ENCODE peak calls at places on chromosomes 11 and 22, in eight cellular contexts. B, I, T, R, F, Z, D and Y are unnamed samples.

GRCh38 chr11:127651175-127651887 is 650.8 kb upstream of the KIRREL3 start:
- DNase-seq in B (no peak), T (no peak), F (no peak), D (no peak), Z (no peak), I (no peak), R (no peak), Y (no peak)

GRCh38 chr11:118046051-118046963 is 30.6 kb upstream of the TMPRSS4 start:
- DNase-seq in T (peak), D (no peak), R (peak), I (no peak), F (no peak), B (no peak), Z (no peak), Y (peak)

GRCh38 chr11:62544521-62545436 is 1.8 kb downstream of the AHNAK start:
- DNase-seq in R (no peak), B (no peak), F (no peak), D (no peak), I (no peak), Z (no peak), T (peak), Y (peak)

GRCh38 chr22:17945851-17946690 is 78.3 kb downstream of the MICAL3 start:
- DNase-seq in F (no peak), R (no peak), D (no peak), Z (peak), I (no peak), B (no peak), T (no peak), Y (peak)

GRCh38 chr11:118953265-118953664 is 2.8 kb upstream of the UPK2 start:
- DNase-seq in D (no peak), B (no peak), T (no peak), I (no peak), Z (peak), F (no peak), R (no peak), Y (peak)

GRCh38 chr22:35904752-35905151 is 123.9 kb downstream of the RBFOX2 start:
- DNase-seq in F (no peak), R (no peak), T (no peak), B (no peak), I (no peak), Z (no peak), D (no peak), Y (no peak)

GRCh38 chr11:103581680-103582265 is 454.7 kb upstream of the DDI1 start:
- DNase-seq in D (no peak), I (no peak), T (no peak), F (no peak), B (no peak), Z (no peak), R (no peak), Y (no peak)

GRCh38 chr11:2577071-2578005 is 122.5 kb downstream of the KCNQ1OT1 start:
- DNase-seq in B (peak), I (no peak), Z (no peak), R (no peak), T (no peak), D (no peak), F (no peak), Y (no peak)

GRCh38 chr11:71240865-71241691 is 11.3 kb downstream of the SHANK2 start:
- DNase-seq in D (no peak), Z (no peak), B (no peak), R (peak), F (peak), T (no peak), I (no peak), Y (peak)

GRCh38 chr22:42269407-42270177 is 861 bp downstream of the TCF20 start:
- DNase-seq in R (no peak), D (no peak), T (peak), I (no peak), Z (peak), F (no peak), B (peak), Y (peak)

GRCh38 chr11:99773646-99774045 is 752.9 kb downstream of the CNTN5 start:
- DNase-seq in B (no peak), I (no peak), F (no peak), Z (no peak), R (no peak), T (no peak), D (no peak), Y (no peak)

GRCh38 chr11:125078516-125079140 is 15.5 kb downstream of the SLC37A2 start:
- DNase-seq in Z (no peak), D (no peak), F (no peak), I (no peak), B (peak), R (no peak), T (no peak), Y (no peak)

GRCh38 chr11:29333993-29334780 is 682.6 kb downstream of the KCNA4 start:
- DNase-seq in B (no peak), T (peak), R (peak), F (no peak), I (no peak), D (no peak), Z (peak), Y (peak)

GRCh38 chr11:28223994-28224393 is 115.8 kb downstream of the METTL15 start:
- DNase-seq in Z (no peak), D (no peak), I (no peak), R (no peak), T (no peak), B (no peak), F (no peak), Y (no peak)

GRCh38 chr11:36051235-36052072 is 107.6 kb downstream of the LDLRAD3 start:
- DNase-seq in B (no peak), F (no peak), I (no peak), R (no peak), D (no peak), Z (no peak), T (no peak), Y (no peak)

GRCh38 chr22:28930357-28931007 is 47.1 kb downstream of the ZNRF3 start:
- DNase-seq in F (no peak), B (no peak), Z (peak), I (no peak), T (no peak), R (no peak), D (no peak), Y (no peak)

GRCh38 chr11:69215784-69216415 is 60.2 kb downstream of the SMIM38 start:
- DNase-seq in R (no peak), D (no peak), F (peak), T (no peak), B (no peak), I (no peak), Z (no peak), Y (no peak)

GRCh38 chr11:123216249-123216648 is 21.2 kb upstream of the CLMP start:
- DNase-seq in D (no peak), T (no peak), B (no peak), F (no peak), I (no peak), Z (no peak), R (no peak), Y (no peak)

GRCh38 chr11:87398913-87399312 is 361.2 kb downstream of the TMEM135 start:
- DNase-seq in I (no peak), T (no peak), F (no peak), R (no peak), Z (no peak), D (no peak), B (no peak), Y (no peak)

DNA sequence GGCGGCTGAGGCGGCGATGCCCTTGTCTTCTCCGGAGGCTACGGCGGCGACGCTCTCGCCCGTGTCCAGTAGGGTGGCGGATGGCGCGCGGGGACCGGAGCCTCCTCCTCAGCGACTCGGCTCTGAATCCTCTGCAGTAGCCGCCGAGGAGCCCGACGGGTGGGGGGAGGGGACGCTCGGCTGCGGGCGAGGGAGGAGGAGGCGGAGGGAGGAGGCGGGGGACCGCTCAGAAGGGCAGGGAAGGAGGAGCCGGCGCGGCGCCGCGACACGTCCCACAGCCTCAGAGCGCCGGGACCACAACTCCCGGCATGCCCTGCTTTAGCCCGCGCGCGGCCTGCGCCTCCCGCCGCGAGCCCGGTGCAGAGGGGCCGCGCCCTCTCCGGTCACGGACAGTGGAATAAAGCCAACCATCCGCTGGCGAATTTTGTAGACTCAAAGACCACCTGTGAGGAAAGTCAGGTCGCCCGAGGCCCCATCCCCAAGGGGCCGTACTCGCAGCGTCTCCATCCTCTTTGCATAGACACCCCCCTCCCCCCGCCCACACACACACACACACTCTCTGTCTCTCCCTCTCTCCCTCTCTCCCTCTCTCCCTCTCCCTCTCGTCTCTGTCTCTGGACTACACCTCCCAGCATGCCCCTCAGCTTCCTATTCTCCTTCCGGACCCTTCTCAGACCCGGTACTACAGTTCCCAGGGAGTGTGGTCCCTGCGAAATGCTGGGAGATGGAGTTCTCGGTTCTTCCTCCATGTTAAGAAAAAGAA is at the start of gene FAM168A:
- DNase-seq in F (peak), Z (peak), B (peak), D (peak), R (peak), T (peak), I (peak), Y (peak)
- TF ChIP-seq CTCF in F (peak), Z (no peak), B (peak), D (no peak), R (no peak), T (no peak), I (peak), Y (peak)

GRCh38 chr11:76628408-76628947 is 42.1 kb downstream of the LRRC32 start:
- DNase-seq in B (no peak), T (no peak), D (no peak), F (no peak), I (no peak), R (no peak), Z (no peak), Y (no peak)

GRCh38 chr11:76625787-76626186 is 44.8 kb downstream of the LRRC32 start:
- DNase-seq in I (no peak), D (no peak), F (no peak), Z (no peak), T (no peak), R (no peak), B (no peak), Y (no peak)

GRCh38 chr11:76626266-76626665 is 44.3 kb downstream of the LRRC32 start:
- DNase-seq in D (no peak), B (no peak), F (no peak), R (no peak), T (no peak), Z (no peak), I (no peak), Y (no peak)

GRCh38 chr11:76627541-76628082 is 42.9 kb downstream of the LRRC32 start:
- DNase-seq in T (no peak), I (no peak), B (no peak), F (no peak), Z (peak), R (no peak), D (no peak), Y (no peak)

GRCh38 chr11:76626921-76627391 is 43.6 kb downstream of the LRRC32 start:
- DNase-seq in B (no peak), D (no peak), F (no peak), I (no peak), Z (peak), T (peak), R (peak), Y (peak)
- TF ChIP-seq CTCF in B (no peak), D (no peak), F (no peak), I (no peak), Z (no peak), T (no peak), R (no peak), Y (no peak)

DNA sequence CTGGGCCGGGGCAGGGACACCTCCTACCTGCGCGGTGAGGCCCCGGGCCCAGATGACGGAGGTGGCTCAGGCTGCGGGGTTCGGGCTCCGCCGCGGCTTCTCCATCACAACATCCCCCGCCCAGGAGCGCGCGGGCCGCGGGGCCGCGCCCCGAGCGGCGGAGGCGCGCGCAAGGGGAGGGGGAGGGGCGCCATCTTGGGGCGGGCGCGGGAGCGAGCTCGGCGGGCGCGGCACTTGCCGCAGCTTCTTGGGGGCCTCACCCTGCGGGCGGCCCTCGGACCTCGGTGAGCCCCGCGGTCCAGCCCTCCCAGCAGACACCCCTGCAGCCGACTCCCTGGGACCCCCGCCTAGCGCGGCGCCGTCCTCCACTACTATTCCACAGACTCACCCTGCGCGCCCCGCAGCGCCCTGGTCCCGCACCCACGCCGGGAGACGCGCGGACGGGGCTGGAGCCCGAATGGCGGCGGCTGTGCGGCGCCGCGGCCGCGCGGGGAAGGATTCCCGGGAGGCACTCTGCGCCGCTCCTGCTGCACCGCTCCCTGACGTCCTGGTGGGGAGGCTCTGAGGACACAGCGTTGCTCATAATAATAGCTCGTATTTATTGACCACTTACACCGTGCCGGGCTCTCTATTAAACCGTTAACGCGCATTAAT is at the start of gene APBB1:
- DNase-seq in I (no peak), F (no peak), Z (peak), B (peak), R (no peak), T (peak), D (no peak), Y (peak)
- TF ChIP-seq CTCF in I (no peak), F (peak), Z (no peak), B (peak), R (no peak), T (no peak), D (no peak), Y (no peak)

GRCh38 chr11:15192007-15192556 is 77.4 kb downstream of the INSC start:
- DNase-seq in Z (no peak), D (no peak), T (no peak), B (no peak), R (no peak), F (no peak), I (no peak), Y (no peak)
- TF ChIP-seq CTCF in Z (no peak), D (no peak), T (no peak), B (no peak), R (no peak), F (no peak), I (no peak), Y (no peak)

GRCh38 chr11:68010058-68011041 is at the start of gene ALDH3B1:
- DNase-seq in D (peak), R (no peak), I (peak), F (no peak), Z (peak), T (no peak), B (peak), Y (peak)
- TF ChIP-seq CTCF in D (no peak), R (no peak), I (no peak), F (no peak), Z (no peak), T (no peak), B (no peak), Y (no peak)

GRCh38 chr11:75425422-75425821 is 7.6 kb downstream of the KLHL35 start:
- DNase-seq in T (peak), Z (peak), R (no peak), I (no peak), F (no peak), B (no peak), D (no peak), Y (no peak)
- TF ChIP-seq CTCF in T (no peak), Z (peak), R (peak), I (no peak), F (peak), B (no peak), D (no peak), Y (no peak)

DNA sequence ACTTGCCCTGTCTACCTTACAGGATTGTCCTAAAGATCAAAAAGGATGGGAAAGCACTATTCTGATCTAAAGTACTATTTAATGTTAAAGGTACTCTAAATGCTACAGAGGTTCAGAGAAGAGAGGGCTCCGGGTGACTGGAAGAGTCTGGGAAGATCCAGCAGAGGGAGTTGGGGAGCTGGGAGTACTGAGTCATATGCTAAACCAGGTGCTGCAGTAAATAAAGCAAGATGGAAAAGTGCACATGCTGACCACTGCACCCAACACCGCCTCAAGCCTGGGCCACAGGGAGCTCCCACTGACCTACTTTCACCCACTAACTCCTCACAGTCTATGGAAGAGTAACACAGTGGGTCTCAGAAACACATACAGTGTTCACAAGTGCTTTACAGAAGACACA is 49.3 kb downstream of the WT1 start:
- DNase-seq in T (peak), I (no peak), R (no peak), B (no peak), D (no peak), F (peak), Z (no peak), Y (no peak)
- TF ChIP-seq CTCF in T (no peak), I (no peak), R (peak), B (peak), D (no peak), F (peak), Z (peak), Y (no peak)

GRCh38 chr22:37564111-37564711 is 3.9 kb downstream of the CDC42EP1 start:
- DNase-seq in Z (no peak), B (no peak), F (no peak), T (no peak), D (no peak), I (no peak), R (no peak), Y (no peak)

GRCh38 chr22:37560682-37561208 is 465 bp downstream of the CDC42EP1 start:
- DNase-seq in B (peak), D (no peak), T (no peak), R (no peak), F (no peak), I (no peak), Z (no peak), Y (no peak)

GRCh38 chr22:37561209-37562048 is 1.1 kb downstream of the CDC42EP1 start:
- DNase-seq in Z (peak), F (no peak), I (peak), B (peak), T (peak), D (peak), R (no peak), Y (peak)

GRCh38 chr22:37563153-37564081 is 3.1 kb downstream of the CDC42EP1 start:
- DNase-seq in Z (no peak), B (peak), R (no peak), I (peak), D (peak), F (peak), T (no peak), Y (no peak)

DNA sequence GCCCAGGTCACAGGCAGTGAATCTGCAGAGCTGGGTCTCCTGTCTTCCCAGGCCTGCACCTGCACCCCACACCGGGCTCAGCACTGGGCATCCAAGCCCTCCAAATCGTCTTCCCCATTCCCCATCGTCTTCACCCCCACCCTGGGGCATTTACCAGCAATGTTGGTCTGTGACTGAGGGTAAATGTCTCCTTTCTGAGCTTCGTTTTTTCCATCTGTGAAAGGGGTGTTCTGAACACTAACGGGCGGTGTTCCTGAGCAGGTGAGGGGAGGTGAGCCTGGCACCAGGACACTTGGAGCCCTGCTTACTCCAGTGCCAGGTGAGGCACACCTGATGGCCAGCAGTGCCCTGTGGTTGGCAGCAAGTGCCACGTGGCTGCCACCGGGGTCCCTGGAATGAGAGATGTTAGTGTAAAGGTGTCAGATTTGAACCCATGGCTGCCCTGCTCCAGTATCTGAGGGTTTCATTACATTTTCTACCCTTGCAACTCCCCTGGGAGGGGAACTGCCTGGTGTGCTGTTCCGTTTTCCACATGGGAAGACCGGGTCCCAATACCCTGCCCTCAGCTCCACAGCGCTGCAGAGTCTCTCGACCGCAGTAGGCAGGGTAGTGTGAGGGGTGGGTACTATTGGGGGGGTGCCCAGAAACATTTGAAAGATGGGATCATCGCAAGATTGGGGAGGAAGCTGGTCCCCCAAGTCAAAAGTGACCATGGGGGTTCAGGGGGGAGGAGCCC is 1.9 kb downstream of the CDC42EP1 start:
- DNase-seq in D (no peak), T (no peak), F (no peak), I (no peak), Z (no peak), R (no peak), B (no peak), Y (no peak)
- TF ChIP-seq CTCF in D (no peak), T (no peak), F (no peak), I (no peak), Z (peak), R (no peak), B (peak), Y (no peak)

DNA sequence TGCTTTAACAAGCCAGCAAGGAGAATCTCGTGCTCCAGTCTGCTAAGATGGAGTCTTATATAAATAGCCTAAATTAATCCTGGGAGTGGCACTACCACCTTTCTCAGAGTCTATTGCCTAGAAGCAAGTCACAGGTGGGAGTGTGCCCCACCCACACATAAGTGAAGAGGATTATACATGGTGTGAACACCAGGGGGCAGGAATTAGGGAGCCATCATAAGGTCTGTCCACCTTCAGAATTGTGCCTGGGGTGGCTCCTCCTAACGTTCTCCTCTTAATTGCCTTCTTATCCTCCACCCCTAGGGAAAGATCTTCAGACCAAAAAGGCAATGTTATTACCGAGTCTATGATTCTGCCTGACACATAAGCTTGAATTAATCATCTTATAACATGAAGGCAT is 276.8 kb upstream of the SESN3 start:
- DNase-seq in I (no peak), Z (no peak), D (no peak), R (no peak), T (no peak), F (no peak), B (no peak), Y (no peak)
- TF ChIP-seq CTCF in I (no peak), Z (no peak), D (no peak), R (no peak), T (no peak), F (peak), B (no peak), Y (no peak)